ENCODE peak calls at places on chromosomes 2 and 18, in ten cellular contexts. X is heart left ventricle, H is H9, A is endothelial cell, P is AG04450, L is pancreas, E is AG09309, K is HFF-Myc, F is omental fat pad, Q is left ventricle myocardium inferior. Z is an unnamed sample.

GRCh38 chr2:161938335-161938734 is 135.7 kb downstream of the DPP4 start:
- DNase-seq in Q (no peak), E (no peak), L (no peak), X (no peak), A (no peak), K (no peak), H (no peak), P (no peak), F (no peak), Z (no peak)

GRCh38 chr2:118907759-118908158 is 34.2 kb upstream of the MARCO start:
- DNase-seq in P (no peak), X (no peak), K (no peak), A (no peak), F (no peak), L (no peak), H (no peak), E (no peak), Q (no peak), Z (no peak)

GRCh38 chr2:49770919-49771318 is 616.6 kb upstream of the FSHR start:
- DNase-seq in X (peak), H (peak), K (no peak), A (peak), L (peak), F (no peak), P (no peak), E (no peak), Q (peak), Z (peak)

GRCh38 chr2:159637988-159638501 is 21.7 kb upstream of the BAZ2B start:
- DNase-seq in F (no peak), L (no peak), H (no peak), Q (no peak), X (no peak), E (peak), K (no peak), P (no peak), A (no peak), Z (no peak)

GRCh38 chr2:143955416-143956075 is 564.4 kb downstream of the ZEB2 start:
- DNase-seq in K (peak), H (no peak), Q (no peak), X (no peak), E (no peak), L (no peak), A (no peak), P (peak), F (no peak), Z (no peak)

GRCh38 chr2:9440058-9440727 is 16.7 kb downstream of the CPSF3 start:
- DNase-seq in X (no peak), L (no peak), H (no peak), A (no peak), K (no peak), E (no peak), Q (no peak), F (no peak), P (peak), Z (no peak)

GRCh38 chr2:14675489-14675888 is 43.0 kb downstream of the LRATD1 start:
- DNase-seq in A (no peak), F (no peak), Q (no peak), H (no peak), L (no peak), E (no peak), P (no peak), K (no peak), X (no peak), Z (no peak)

GRCh38 chr2:205807758-205808157 is 125.5 kb downstream of the NRP2 start:
- DNase-seq in E (no peak), F (no peak), Q (no peak), A (no peak), H (no peak), P (no peak), K (no peak), L (no peak), X (no peak), Z (no peak)

GRCh38 chr18:8538935-8539334 is 70.3 kb upstream of the RAB12 start:
- DNase-seq in F (no peak), E (no peak), X (no peak), P (no peak), Q (no peak), K (no peak), H (no peak), A (no peak), L (no peak), Z (no peak)

GRCh38 chr2:25435421-25435820 is 93.7 kb upstream of the DNMT3A start:
- DNase-seq in F (no peak), K (no peak), Q (no peak), A (no peak), E (no peak), X (no peak), P (no peak), L (no peak), H (no peak), Z (no peak)

GRCh38 chr18:51621103-51621969 is 423.9 kb upstream of the MEX3C start:
- DNase-seq in F (peak), P (no peak), K (no peak), A (peak), H (peak), X (peak), L (peak), E (no peak), Q (peak), Z (peak)

GRCh38 chr18:63890226-63890949 is 2.9 kb downstream of the SERPINB2 start:
- DNase-seq in X (no peak), F (no peak), P (no peak), Q (no peak), E (no peak), K (no peak), L (no peak), H (no peak), A (no peak), Z (no peak)

GRCh38 chr18:63892544-63892943 is 5.0 kb downstream of the SERPINB2 start:
- DNase-seq in A (no peak), X (no peak), H (no peak), K (no peak), L (no peak), Q (no peak), P (no peak), F (no peak), E (no peak), Z (no peak)

GRCh38 chr18:63889641-63890040 is 2.1 kb downstream of the SERPINB2 start:
- DNase-seq in L (no peak), E (no peak), F (no peak), K (no peak), Q (no peak), X (no peak), P (no peak), H (no peak), A (no peak), Z (no peak)

GRCh38 chr18:63888473-63889190 is 1.1 kb downstream of the SERPINB2 start:
- DNase-seq in X (no peak), H (no peak), Q (no peak), A (no peak), K (no peak), P (no peak), L (no peak), F (no peak), E (no peak), Z (no peak)

DNA sequence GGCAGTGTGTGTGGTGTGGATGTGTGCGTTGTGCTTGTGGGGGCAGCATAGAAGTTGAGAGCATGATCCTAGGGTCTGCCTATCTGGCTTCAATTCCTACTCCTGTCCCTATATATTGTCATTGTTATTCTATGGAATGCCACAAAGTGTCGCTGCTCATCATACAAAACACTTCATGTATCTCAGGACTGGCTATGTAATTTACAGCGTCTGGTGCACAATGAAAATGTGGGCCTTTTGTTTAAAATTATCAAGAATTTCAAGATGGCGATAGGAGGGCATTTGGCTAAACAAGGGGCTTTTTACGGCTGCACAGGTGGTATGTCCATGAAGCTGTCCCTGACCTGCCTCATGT is 3.4 kb downstream of the SERPINB2 start:
- DNase-seq in E (no peak), Q (no peak), H (no peak), P (no peak), K (no peak), X (no peak), A (no peak), L (no peak), F (no peak), Z (no peak)
- TF ChIP-seq CTCF in E (peak), Q (no peak), H (peak), P (no peak), K (no peak), X (no peak), A (no peak), L (no peak), F (no peak), Z (no peak)

GRCh38 chr2:124018894-124019293 is 6.2 kb upstream of the CNTNAP5 start:
- DNase-seq in E (no peak), H (no peak), A (peak), F (no peak), P (no peak), Q (no peak), K (no peak), L (no peak), X (no peak), Z (no peak)
- TF ChIP-seq CTCF in E (no peak), H (peak), A (peak), F (no peak), P (no peak), Q (no peak), K (no peak), L (no peak), X (no peak), Z (peak)

GRCh38 chr18:48540329-48541025 is 1.6 kb downstream of the CTIF start:
- DNase-seq in E (no peak), F (peak), Q (peak), L (peak), P (no peak), H (peak), X (peak), A (peak), K (no peak), Z (peak)
- TF ChIP-seq CTCF in E (peak), F (no peak), Q (peak), L (no peak), P (peak), H (peak), X (no peak), A (no peak), K (no peak), Z (no peak)

GRCh38 chr2:33378551-33379220 is 97.8 kb upstream of the RASGRP3 start:
- DNase-seq in P (no peak), Q (no peak), H (no peak), F (no peak), K (no peak), L (no peak), E (no peak), A (no peak), X (peak), Z (no peak)

GRCh38 chr2:33377048-33377447 is 99.4 kb upstream of the RASGRP3 start:
- DNase-seq in F (no peak), L (no peak), H (no peak), X (peak), E (no peak), Q (peak), A (no peak), K (no peak), P (no peak), Z (no peak)

GRCh38 chr2:33380661-33381183 is 95.7 kb upstream of the RASGRP3 start:
- DNase-seq in E (no peak), X (no peak), K (no peak), L (no peak), P (no peak), F (no peak), A (no peak), Q (no peak), H (no peak), Z (no peak)

GRCh38 chr2:33383838-33384237 is 92.6 kb upstream of the RASGRP3 start:
- DNase-seq in X (no peak), E (no peak), F (no peak), K (no peak), A (no peak), Q (no peak), L (no peak), P (no peak), H (no peak), Z (no peak)

GRCh38 chr2:33380001-33380609 is 96.3 kb upstream of the RASGRP3 start:
- DNase-seq in P (no peak), E (no peak), L (no peak), K (no peak), X (no peak), H (no peak), A (no peak), Q (no peak), F (no peak), Z (no peak)
- TF ChIP-seq CTCF in P (peak), E (peak), L (no peak), K (peak), X (peak), H (peak), A (peak), Q (peak), F (no peak), Z (peak)

Z was measured in glutamatergic neuron.